ENCODE peak calls at places on chromosomes 6 and 20, in seven cellular contexts. J is SK-N-SH, A is HepG2, Y is K562, P is GM12892, R is GM12878, L is H1. I is an unnamed sample.
A peak's percentile ranks its signal among the peaks of the same experiment; 100 is the strongest.

GRCh38 chr6:12477616-12478015 is 187.5 kb downstream of the EDN1 start:
- DNase-seq in Y (no peak), L (no peak), J (no peak), A (no peak), R (no peak), P (no peak), I (no peak)

GRCh38 chr6:7343546-7344475 is 30.8 kb upstream of the SSR1 start:
- DNase-seq in L (no peak), A (no peak), J (no peak), Y (no peak), R (no peak), P (no peak), I (no peak)

GRCh38 chr6:170200458-170200891 is 90.4 kb downstream of the DLL1 start:
- DNase-seq in L (no peak), J (no peak), R (no peak), P (no peak), Y (no peak), A (no peak), I (no peak)

GRCh38 chr20:32442630-32443029 is 84.5 kb downstream of the ASXL1 start:
- DNase-seq in L (no peak), J (no peak), Y (no peak), P (no peak), R (no peak), A (no peak), I (no peak)

GRCh38 chr20:45952861-45953260 is 18.4 kb downstream of the PCIF1 start:
- DNase-seq in L (no peak), R (no peak), J (no peak), Y (no peak), A (no peak), P (no peak), I (no peak)

GRCh38 chr6:58113960-58114359 is 796.5 kb downstream of the PRIM2 start:
- DNase-seq in A (no peak), Y (no peak), R (no peak), P (no peak), J (no peak), L (no peak), I (no peak)

GRCh38 chr6:82270791-82271392 is 23.3 kb upstream of the IBTK start:
- DNase-seq in Y (peak; percentile 44), J (peak; percentile 39), A (peak; percentile 30), P (no peak), L (no peak), R (peak; percentile 15), I (peak; percentile 13)

GRCh38 chr6:151070666-151071065 is 169.1 kb upstream of the AKAP12 start:
- DNase-seq in J (no peak), P (no peak), A (peak; percentile 34), Y (no peak), L (no peak), R (no peak), I (no peak)

DNA sequence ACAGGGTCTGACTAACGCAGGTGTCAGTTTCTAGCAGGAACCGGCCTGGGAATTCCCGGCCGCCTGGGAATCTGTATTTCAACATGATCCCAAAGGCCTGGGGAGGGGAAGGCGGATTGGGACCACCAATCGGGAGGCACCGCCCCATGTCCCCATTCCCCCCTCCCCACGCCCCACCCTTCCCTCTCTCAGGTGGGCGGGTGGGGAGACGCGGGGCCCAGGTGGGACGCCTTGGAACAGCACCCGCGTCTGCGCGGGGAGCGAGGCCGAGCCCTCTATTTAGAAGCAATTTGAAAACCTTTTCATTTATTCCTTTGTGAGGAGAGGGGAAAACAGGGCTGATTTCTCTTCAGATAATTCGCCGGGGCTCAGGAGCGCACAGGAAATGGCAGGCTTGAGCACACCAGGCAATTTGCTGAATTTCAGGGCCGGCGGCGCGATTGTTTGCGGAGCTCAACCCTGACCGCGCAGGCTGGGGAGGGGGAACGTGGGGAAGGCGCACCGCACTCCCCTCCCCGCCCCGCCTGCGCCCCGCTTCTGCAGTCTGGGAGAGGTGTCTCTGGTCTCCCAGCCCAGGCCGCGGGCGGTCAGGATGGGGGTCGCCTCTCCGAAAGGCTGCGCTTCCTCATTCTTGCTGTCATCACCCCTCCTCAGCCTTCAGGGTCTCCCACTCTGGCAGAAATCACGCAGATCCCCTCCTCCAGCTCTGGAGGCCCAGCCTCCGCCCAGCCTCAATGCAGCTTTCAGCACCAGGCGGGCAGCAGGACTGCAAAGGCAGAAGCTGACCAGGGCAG is 170.1 kb downstream of the GRM4 start:
- DNase-seq in P (peak; percentile 2), L (no peak), J (peak; percentile 27), A (no peak), Y (no peak), R (no peak), I (no peak)
- TF ChIP-seq TAF1 in P (no peak), L (no peak), J (no peak), A (no peak), Y (no peak), R (no peak), I (no peak)

GRCh38 chr6:111626446-111626845 is 20.8 kb upstream of the TRAF3IP2 start:
- DNase-seq in A (no peak), R (no peak), Y (no peak), J (no peak), P (no peak), L (no peak), I (no peak)
- TF ChIP-seq TAF1 in A (no peak), R (no peak), Y (no peak), J (no peak), P (no peak), L (no peak), I (no peak)

GRCh38 chr6:11085758-11086435 is 7.7 kb upstream of the SMIM13 start:
- DNase-seq in L (no peak), J (no peak), P (no peak), R (no peak), A (no peak), Y (no peak), I (no peak)
- TF ChIP-seq TAF1 in L (no peak), J (no peak), P (no peak), R (no peak), A (no peak), Y (no peak), I (no peak)

GRCh38 chr6:138241381-138241780 is 23.1 kb upstream of the PBOV1 start:
- DNase-seq in P (no peak), J (no peak), Y (no peak), R (no peak), L (no peak), A (no peak), I (no peak)

GRCh38 chr6:138240476-138241245 is 22.4 kb upstream of the PBOV1 start:
- DNase-seq in P (no peak), J (no peak), A (no peak), L (no peak), Y (no peak), R (no peak), I (no peak)

GRCh38 chr6:138245751-138246150 is 27.5 kb upstream of the PBOV1 start:
- DNase-seq in Y (no peak), L (no peak), J (no peak), R (no peak), P (no peak), A (no peak), I (no peak)

GRCh38 chr6:138241893-138242292 is 23.6 kb upstream of the PBOV1 start:
- DNase-seq in A (no peak), P (no peak), L (no peak), R (no peak), J (no peak), Y (no peak), I (no peak)

DNA sequence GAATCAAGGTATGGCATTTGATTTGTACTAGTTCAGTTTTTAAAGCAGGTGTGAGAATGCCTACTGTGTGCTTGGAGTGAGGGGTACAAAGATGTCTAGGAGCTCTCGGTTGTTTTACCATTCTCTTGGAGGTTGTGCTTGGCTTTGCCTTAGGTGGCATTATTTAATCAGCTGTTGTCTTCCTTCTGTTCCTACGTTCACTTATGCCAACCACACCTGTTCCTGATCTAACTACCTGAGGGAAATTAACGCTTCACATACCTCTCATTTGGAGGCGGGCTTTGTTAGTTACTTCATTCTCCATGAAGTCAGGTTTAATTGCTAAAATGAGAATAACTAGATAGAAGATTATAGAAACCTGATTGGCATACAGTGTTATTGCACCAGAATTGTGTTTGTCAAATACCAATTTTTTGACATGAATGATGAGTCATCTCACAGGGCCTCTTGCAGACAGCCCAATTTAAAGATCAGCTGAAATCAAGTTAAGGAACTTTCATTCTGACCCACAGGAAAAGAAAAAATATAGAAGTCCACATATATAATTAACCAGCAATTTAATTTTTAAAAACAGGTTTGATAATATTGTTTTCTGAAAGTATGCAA is 24.8 kb upstream of the PBOV1 start:
- DNase-seq in J (no peak), R (no peak), A (no peak), P (no peak), L (no peak), Y (no peak), I (no peak)
- TF ChIP-seq TAF1 in J (no peak), R (no peak), A (no peak), P (no peak), L (no peak), Y (no peak), I (no peak)

DNA sequence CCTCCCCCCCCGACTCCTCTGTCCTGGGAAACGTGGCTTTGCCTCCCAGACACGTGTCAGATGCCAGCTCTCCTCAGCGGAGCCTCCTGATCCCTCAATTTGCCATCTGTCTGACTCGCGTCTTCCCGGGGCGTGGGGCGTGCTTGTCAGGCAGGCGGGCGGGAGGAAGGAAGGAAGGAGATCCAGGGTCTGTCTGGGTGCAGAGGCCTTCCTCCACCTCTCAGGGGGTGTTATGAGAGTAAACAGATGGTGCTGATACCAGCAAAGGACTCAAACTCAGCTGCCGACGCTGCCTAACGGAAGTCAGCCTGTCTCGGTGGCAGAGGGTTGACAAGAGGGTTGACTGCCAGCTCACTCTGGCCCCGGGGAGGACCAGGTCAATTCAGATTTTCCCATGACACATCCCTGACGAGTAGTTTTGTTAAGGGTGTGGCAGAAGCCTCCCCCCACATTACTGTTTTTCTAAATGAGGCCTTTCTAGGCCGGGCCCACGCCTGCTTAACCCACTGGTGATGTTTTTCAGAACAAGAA is 17.0 kb downstream of the UQCC2 start:
- DNase-seq in L (no peak), P (no peak), Y (no peak), J (peak; percentile 47), A (no peak), R (no peak), I (no peak)
- TF ChIP-seq TAF1 in L (no peak), P (no peak), Y (no peak), J (no peak), A (no peak), R (no peak), I (no peak)

GRCh38 chr6:55617272-55617671 is 38.3 kb upstream of the HMGCLL1 start:
- DNase-seq in L (no peak), J (peak; percentile 16), P (no peak), Y (peak; percentile 1), R (no peak), A (peak; percentile 48), I (no peak)
- TF ChIP-seq TAF1 in L (no peak), J (no peak), P (no peak), Y (no peak), R (no peak), A (no peak), I (no peak)

GRCh38 chr6:39007575-39007974 is 41.0 kb upstream of the GLP1R start:
- DNase-seq in P (no peak), A (no peak), R (no peak), L (no peak), J (no peak), Y (peak; percentile 88), I (no peak)

GRCh38 chr6:39005774-39006173 is 42.8 kb upstream of the GLP1R start:
- DNase-seq in P (no peak), A (no peak), L (no peak), Y (no peak), J (no peak), R (no peak), I (no peak)

GRCh38 chr6:39004801-39005200 is 43.8 kb upstream of the GLP1R start:
- DNase-seq in P (no peak), R (no peak), J (no peak), A (no peak), L (no peak), Y (no peak), I (no peak)

GRCh38 chr6:39003488-39003887 is 45.1 kb upstream of the GLP1R start:
- DNase-seq in L (no peak), Y (no peak), A (no peak), J (no peak), R (no peak), P (no peak), I (no peak)

GRCh38 chr6:39003072-39003471 is 45.5 kb upstream of the GLP1R start:
- DNase-seq in Y (peak; percentile 59), A (no peak), R (no peak), J (no peak), P (no peak), L (no peak), I (no peak)
- TF ChIP-seq TAF1 in Y (no peak), A (no peak), R (no peak), J (no peak), P (no peak), L (no peak), I (no peak)